ENCODE peak calls at places on chromosomes 1 and 21, in six cellular contexts. I, L, J, X, B and P are unnamed samples.

GRCh38 chr1:184753608-184754478 is 815 bp downstream of the EDEM3 start:
- DNase-seq in B (peak), I (no peak), J (no peak), X (peak), L (peak), P (peak)

GRCh38 chr1:15764269-15764764 is 5.7 kb downstream of the FBLIM1 start:
- DNase-seq in J (no peak), B (no peak), L (no peak), I (no peak), X (no peak), P (no peak)

GRCh38 chr1:205537386-205538018 is 33.0 kb downstream of the CDK18 start:
- DNase-seq in J (no peak), B (no peak), X (no peak), I (no peak), L (no peak), P (no peak)

GRCh38 chr1:9317072-9317471 is 24.4 kb downstream of the SPSB1 start:
- DNase-seq in X (no peak), J (no peak), I (no peak), B (no peak), L (no peak), P (no peak)

GRCh38 chr1:72366473-72366872 is 84.1 kb upstream of the NEGR1 start:
- DNase-seq in B (no peak), J (no peak), L (no peak), I (no peak), X (no peak), P (no peak)

GRCh38 chr1:62588000-62588399 is 9.3 kb upstream of the ANGPTL3 start:
- DNase-seq in B (no peak), I (no peak), X (no peak), J (no peak), L (no peak), P (no peak)

GRCh38 chr1:154878371-154879355 is 8.6 kb upstream of the KCNN3 start:
- DNase-seq in X (peak), B (peak), L (peak), J (peak), I (peak), P (peak)

GRCh38 chr21:16855164-16855667 is 657.6 kb upstream of the CXADR start:
- DNase-seq in I (no peak), B (no peak), L (no peak), J (no peak), X (no peak), P (no peak)

GRCh38 chr1:185059950-185060571 is 14.7 kb downstream of the RNF2 start:
- DNase-seq in I (no peak), L (no peak), B (no peak), J (no peak), X (no peak), P (no peak)

GRCh38 chr1:182488803-182489202 is 38.9 kb downstream of the RGSL1 start:
- DNase-seq in X (no peak), J (no peak), L (no peak), I (no peak), B (no peak), P (no peak)

GRCh38 chr1:242525360-242525722 is 844 bp upstream of the PLD5 start:
- DNase-seq in L (no peak), J (no peak), I (no peak), X (no peak), B (no peak), P (no peak)

GRCh38 chr1:240342251-240342625 is 250.6 kb downstream of the FMN2 start:
- DNase-seq in B (no peak), J (no peak), I (no peak), L (no peak), X (no peak), P (no peak)

GRCh38 chr1:56973898-56974752 is 8.3 kb upstream of the C8B start:
- DNase-seq in J (no peak), B (no peak), L (no peak), I (no peak), X (no peak), P (no peak)

GRCh38 chr1:224735159-224735558 is 119.0 kb downstream of the CNIH3 start:
- DNase-seq in L (no peak), X (no peak), B (no peak), J (no peak), I (no peak), P (no peak)